ENCODE peak calls at places on chromosomes 4 and X, in six cellular contexts. U is psoas muscle, S is bronchial epithelial cell, I is brain microvascular endothelial cell, K is kidney, A is pancreas. O is an unnamed sample.
A peak's percentile ranks its signal among the peaks of the same experiment; 100 is the strongest.

GRCh38 chr4:138710297-138710696 is 305.3 kb upstream of the NOCT start:
- DNase-seq in K (no peak), A (no peak), U (no peak), I (no peak), S (no peak), O (no peak)

GRCh38 chrX:139720136-139720535 is 12.2 kb upstream of the MCF2 start:
- DNase-seq in K (no peak), I (peak; percentile 37), S (peak; percentile 22), A (no peak), U (no peak), O (peak; percentile 16)

GRCh38 chr4:174375422-174375821 is 91.7 kb downstream of the CEP44 start:
- DNase-seq in S (no peak), A (no peak), U (no peak), K (no peak), I (peak; percentile 16), O (no peak)

GRCh38 chr4:188704288-188704687 is 565.0 kb downstream of the TRIML1 start:
- DNase-seq in S (no peak), U (no peak), I (no peak), A (no peak), K (no peak), O (no peak)

GRCh38 chrX:19852014-19853005 is 35.1 kb downstream of the SH3KBP1 start:
- DNase-seq in S (no peak), K (no peak), U (no peak), A (no peak), I (peak; percentile 43), O (peak; percentile 70)

GRCh38 chrX:126552313-126553022 is at the start of gene DCAF12L1:
- DNase-seq in A (no peak), S (no peak), I (no peak), U (no peak), K (peak; percentile 81), O (no peak)

GRCh38 chr4:186622788-186623464 is 67.6 kb upstream of the MTNR1A start:
- DNase-seq in K (no peak), U (peak; percentile 36), A (no peak), I (peak; percentile 79), S (no peak), O (peak; percentile 85)

GRCh38 chr4:10273030-10273429 is 156.4 kb upstream of the WDR1 start:
- DNase-seq in K (no peak), S (peak; percentile 66), A (no peak), I (no peak), U (no peak), O (peak; percentile 80)

GRCh38 chr4:52202251-52202779 is 151.2 kb downstream of the SPATA18 start:
- DNase-seq in S (no peak), A (no peak), U (no peak), I (no peak), K (no peak), O (no peak)

GRCh38 chr4:82785248-82786003 is 13.2 kb downstream of the SCD5 start:
- DNase-seq in A (no peak), S (peak; percentile 96), K (no peak), U (no peak), I (peak; percentile 94), O (peak; percentile 96)

GRCh38 chr4:15506464-15506863 is 36.8 kb downstream of the CC2D2A start:
- DNase-seq in K (no peak), A (no peak), I (peak; percentile 81), U (no peak), S (peak; percentile 62), O (peak; percentile 73)

GRCh38 chr4:85393201-85393600 is 81.7 kb upstream of the ARHGAP24 start:
- DNase-seq in K (no peak), S (no peak), I (no peak), U (no peak), A (no peak), O (no peak)

GRCh38 chr4:163679189-163679588 is 184.7 kb downstream of the TMA16 start:
- DNase-seq in U (no peak), A (no peak), I (peak; percentile 33), S (peak; percentile 25), K (no peak), O (no peak)

GRCh38 chrX:153514259-153514658 is 3.2 kb upstream of the ATP2B3 start:
- DNase-seq in A (no peak), U (no peak), S (no peak), K (no peak), I (no peak), O (no peak)

DNA sequence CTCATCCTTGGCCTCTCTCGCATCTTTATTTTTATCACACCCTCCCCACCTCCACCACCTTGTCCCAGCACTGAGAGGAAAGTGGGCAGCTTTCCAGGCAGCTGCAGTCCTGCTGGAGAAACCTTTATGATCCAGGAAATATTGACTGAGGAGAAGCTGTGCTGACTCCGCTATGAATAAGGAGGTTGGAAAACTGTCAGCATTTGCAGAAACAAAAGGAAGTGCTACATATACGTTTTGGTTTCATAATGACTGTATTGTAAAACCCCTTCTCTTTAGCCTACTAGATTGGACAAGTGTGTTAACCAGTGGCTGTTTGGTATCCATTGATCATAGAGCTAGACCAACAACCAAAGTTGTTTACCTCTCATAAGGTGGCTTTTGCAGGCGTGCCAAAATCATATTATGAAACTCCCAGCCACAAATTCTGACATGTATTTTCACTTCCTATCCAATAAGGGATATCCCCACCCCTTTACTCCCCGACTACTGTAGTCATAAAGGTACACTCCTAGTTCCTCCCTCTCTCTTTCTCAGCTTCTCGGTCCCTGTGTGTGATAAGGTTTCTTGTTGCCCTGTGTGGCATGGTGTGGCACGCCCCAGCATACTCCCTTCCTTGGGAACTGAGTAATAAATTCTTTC is 88.4 kb downstream of the GPR143 start:
- DNase-seq in A (no peak), U (no peak), K (no peak), S (peak; percentile 65), I (no peak), O (peak; percentile 61)
- H3K4me3 ChIP-seq in A (no peak overlapping the region), U (no peak overlapping the region), K (no peak overlapping the region), S (no peak overlapping the region), I (no peak overlapping the region), O (no peak overlapping the region)

DNA sequence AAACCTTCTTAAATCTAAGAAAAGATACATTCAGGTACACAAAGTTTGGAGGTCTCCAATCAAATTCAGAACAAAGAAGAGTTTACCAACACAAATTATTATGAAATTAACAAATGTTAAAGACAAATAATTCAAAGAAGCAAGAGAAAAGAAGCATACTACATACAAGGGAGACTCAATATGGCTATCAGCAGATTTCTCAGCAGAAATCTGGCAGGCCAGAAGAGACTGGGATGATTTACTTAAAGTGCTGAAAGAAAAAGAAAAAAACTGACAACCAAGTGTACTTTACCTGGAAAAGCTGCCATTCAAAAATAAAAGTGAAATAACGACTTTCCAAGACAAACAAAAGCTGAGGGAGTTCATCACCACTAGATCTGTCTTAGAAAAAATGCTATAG is 64.4 kb upstream of the HTR2C start:
- DNase-seq in I (no peak), U (no peak), K (no peak), A (no peak), S (no peak), O (no peak)
- H3K4me3 ChIP-seq in I (no peak overlapping the region), U (no peak overlapping the region), K (no peak overlapping the region), A (no peak overlapping the region), S (no peak overlapping the region), O (no peak overlapping the region)

GRCh38 chr4:8159522-8160232 is 1.1 kb upstream of the ABLIM2 start:
- DNase-seq in U (no peak), I (no peak), S (no peak), K (peak; percentile 53), A (no peak), O (no peak)
- H3K4me3 ChIP-seq in U (peak overlapping the region; percentile 87), I (peak overlapping the region; percentile 74), S (peak overlapping the region; percentile 74), K (peak overlapping the region; percentile 69), A (peak overlapping the region; percentile 75), O (peak overlapping the region; percentile 91)

GRCh38 chr4:153249199-153250154 is 45.2 kb downstream of the TRIM2 start:
- DNase-seq in S (peak; percentile 60), A (peak; percentile 78), K (peak; percentile 94), I (peak; percentile 47), U (peak; percentile 74), O (peak; percentile 68)
- H3K4me3 ChIP-seq in S (peak overlapping the region; percentile 46), A (peak overlapping the region; percentile 48), K (peak overlapping the region; percentile 72), I (peak overlapping the region; percentile 63), U (peak overlapping the region; percentile 67), O (peak overlapping the region; percentile 59)

DNA sequence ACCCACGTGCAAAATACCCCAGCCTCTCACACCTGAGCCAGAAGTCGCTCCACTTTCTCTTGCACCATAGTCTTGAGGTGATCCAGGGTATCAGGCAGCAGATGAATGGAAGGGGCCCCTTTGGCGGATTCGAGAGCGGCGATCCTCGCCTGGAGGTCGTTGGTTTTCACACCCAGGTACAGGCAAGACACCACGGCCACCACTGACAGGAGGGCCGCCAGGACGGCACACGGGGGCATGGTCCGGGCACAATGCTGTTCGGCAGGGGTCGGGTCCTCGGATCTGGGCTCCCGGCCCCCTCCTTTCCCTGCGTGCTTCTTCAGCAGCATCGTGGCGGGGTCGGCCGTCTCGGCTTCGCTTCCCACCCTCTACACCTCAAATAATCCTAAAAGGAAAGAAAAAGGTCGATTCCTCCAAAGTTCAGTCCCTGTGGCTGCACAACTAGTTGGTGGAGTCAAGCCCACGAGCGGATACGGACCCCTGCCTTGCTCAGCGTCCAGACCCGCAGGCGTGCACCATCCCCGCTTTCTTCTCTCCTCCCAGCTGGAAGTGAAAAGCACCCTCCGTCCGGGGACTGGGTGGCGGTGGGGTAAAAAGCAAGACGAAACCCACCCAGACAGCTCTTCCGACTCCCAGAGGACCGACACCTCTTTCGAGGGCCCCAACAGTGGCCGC is 630 bp downstream of the COL25A1 start:
- DNase-seq in A (no peak), U (no peak), S (no peak), I (no peak), K (peak; percentile 66), O (no peak)
- H3K4me3 ChIP-seq in A (peak overlapping the region; percentile 40), U (peak overlapping the region; percentile 73), S (peak overlapping the region; percentile 22), I (peak overlapping the region; percentile 62), K (peak overlapping the region; percentile 57), O (peak overlapping the region; percentile 49)

DNA sequence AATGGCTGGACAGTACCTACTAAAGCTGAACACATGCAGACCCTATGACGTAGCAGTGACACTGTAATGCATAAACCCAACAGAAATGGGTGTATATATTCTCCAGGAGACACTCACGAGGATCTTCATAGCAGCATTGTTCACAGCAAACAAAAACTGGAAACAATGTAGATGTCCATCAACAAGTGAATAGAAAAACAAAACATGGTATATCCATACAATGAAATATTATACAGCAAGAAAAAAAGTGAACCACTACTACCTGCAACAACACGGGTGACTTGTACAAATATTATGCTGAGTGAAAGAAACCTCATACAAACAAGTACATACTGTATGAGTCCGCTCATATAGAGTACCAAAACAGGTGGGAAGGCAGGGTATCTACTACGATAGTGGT is 16.5 kb downstream of the ARHGEF6 start:
- DNase-seq in S (no peak), K (no peak), U (no peak), I (no peak), A (no peak), O (no peak)
- H3K4me3 ChIP-seq in S (no peak overlapping the region), K (no peak overlapping the region), U (peak overlapping the region; percentile 8), I (no peak overlapping the region), A (no peak overlapping the region), O (no peak overlapping the region)

GRCh38 chr4:102535398-102536082 is 34.4 kb downstream of the NFKB1 start:
- DNase-seq in A (no peak), S (peak; percentile 72), K (no peak), I (peak; percentile 42), U (no peak), O (peak; percentile 61)
- H3K4me3 ChIP-seq in A (no peak overlapping the region), S (no peak overlapping the region), K (no peak overlapping the region), I (no peak overlapping the region), U (no peak overlapping the region), O (no peak overlapping the region)

GRCh38 chrX:47189906-47190305 is 3.7 kb upstream of the UBA1 start:
- DNase-seq in U (no peak), S (no peak), K (peak; percentile 67), I (no peak), A (no peak), O (no peak)
- H3K4me3 ChIP-seq in U (no peak overlapping the region), S (no peak overlapping the region), K (no peak overlapping the region), I (no peak overlapping the region), A (no peak overlapping the region), O (no peak overlapping the region)